ENCODE peak calls at places on chromosomes 2 and 18, in seven cellular contexts. One of them, this sample, is unnamed.

GRCh38 chr2:26961603-26962184 is 8.7 kb upstream of the MAPRE3 start:
- DNase-seq in SK-N-SH: peak; percentile 88
- DNase-seq in breast epithelium: peak; percentile 85
- DNase-seq in spleen: peak; percentile 90
- DNase-seq in Panc1: peak; percentile 90
- DNase-seq in HCT116: peak; percentile 92
- DNase-seq in stomach: peak; percentile 90
- DNase-seq in this sample: peak; percentile 78

GRCh38 chr2:36729067-36729466 is 32.6 kb downstream of the VIT start:
- DNase-seq in Panc1: no peak
- DNase-seq in SK-N-SH: no peak
- DNase-seq in spleen: no peak
- DNase-seq in HCT116: no peak
- DNase-seq in stomach: no peak
- DNase-seq in breast epithelium: no peak
- DNase-seq in this sample: no peak

GRCh38 chr18:13131241-13131640 is 87.3 kb upstream of the LDLRAD4 start:
- DNase-seq in spleen: no peak
- DNase-seq in SK-N-SH: no peak
- DNase-seq in breast epithelium: no peak
- DNase-seq in stomach: no peak
- DNase-seq in HCT116: no peak
- DNase-seq in Panc1: no peak
- DNase-seq in this sample: no peak

GRCh38 chr2:168239281-168239680 is 8.1 kb downstream of the STK39 start:
- DNase-seq in Panc1: no peak
- DNase-seq in spleen: no peak
- DNase-seq in SK-N-SH: no peak
- DNase-seq in stomach: no peak
- DNase-seq in HCT116: no peak
- DNase-seq in breast epithelium: no peak
- DNase-seq in this sample: no peak

GRCh38 chr18:286515-287310 is 18.9 kb upstream of the THOC1 start:
- DNase-seq in HCT116: no peak
- DNase-seq in stomach: no peak
- DNase-seq in SK-N-SH: peak; percentile 21
- DNase-seq in Panc1: no peak
- DNase-seq in breast epithelium: no peak
- DNase-seq in spleen: no peak
- DNase-seq in this sample: no peak

GRCh38 chr2:20604957-20605381 is 45.9 kb downstream of the HS1BP3 start:
- DNase-seq in spleen: peak; percentile 25
- DNase-seq in stomach: no peak
- DNase-seq in breast epithelium: peak; percentile 37
- DNase-seq in SK-N-SH: no peak
- DNase-seq in HCT116: no peak
- DNase-seq in Panc1: no peak
- DNase-seq in this sample: peak; percentile 68

GRCh38 chr18:9766076-9766481 is 58.0 kb downstream of the RAB31 start:
- DNase-seq in HCT116: no peak
- DNase-seq in breast epithelium: no peak
- DNase-seq in Panc1: no peak
- DNase-seq in stomach: no peak
- DNase-seq in SK-N-SH: no peak
- DNase-seq in spleen: no peak
- DNase-seq in this sample: no peak

GRCh38 chr2:108314586-108315296 is 26.0 kb downstream of the SULT1C2 start:
- DNase-seq in HCT116: no peak
- DNase-seq in stomach: no peak
- DNase-seq in breast epithelium: no peak
- DNase-seq in Panc1: no peak
- DNase-seq in SK-N-SH: no peak
- DNase-seq in spleen: no peak
- DNase-seq in this sample: no peak

GRCh38 chr2:41962912-41963652 is 84.7 kb upstream of the PKDCC start:
- DNase-seq in Panc1: no peak
- DNase-seq in stomach: no peak
- DNase-seq in spleen: no peak
- DNase-seq in breast epithelium: no peak
- DNase-seq in HCT116: no peak
- DNase-seq in SK-N-SH: no peak
- DNase-seq in this sample: no peak

GRCh38 chr2:75549401-75550253 is 11.1 kb downstream of the EVA1A start:
- DNase-seq in HCT116: no peak
- DNase-seq in Panc1: no peak
- DNase-seq in stomach: no peak
- DNase-seq in spleen: no peak
- DNase-seq in SK-N-SH: no peak
- DNase-seq in breast epithelium: no peak
- DNase-seq in this sample: no peak

DNA sequence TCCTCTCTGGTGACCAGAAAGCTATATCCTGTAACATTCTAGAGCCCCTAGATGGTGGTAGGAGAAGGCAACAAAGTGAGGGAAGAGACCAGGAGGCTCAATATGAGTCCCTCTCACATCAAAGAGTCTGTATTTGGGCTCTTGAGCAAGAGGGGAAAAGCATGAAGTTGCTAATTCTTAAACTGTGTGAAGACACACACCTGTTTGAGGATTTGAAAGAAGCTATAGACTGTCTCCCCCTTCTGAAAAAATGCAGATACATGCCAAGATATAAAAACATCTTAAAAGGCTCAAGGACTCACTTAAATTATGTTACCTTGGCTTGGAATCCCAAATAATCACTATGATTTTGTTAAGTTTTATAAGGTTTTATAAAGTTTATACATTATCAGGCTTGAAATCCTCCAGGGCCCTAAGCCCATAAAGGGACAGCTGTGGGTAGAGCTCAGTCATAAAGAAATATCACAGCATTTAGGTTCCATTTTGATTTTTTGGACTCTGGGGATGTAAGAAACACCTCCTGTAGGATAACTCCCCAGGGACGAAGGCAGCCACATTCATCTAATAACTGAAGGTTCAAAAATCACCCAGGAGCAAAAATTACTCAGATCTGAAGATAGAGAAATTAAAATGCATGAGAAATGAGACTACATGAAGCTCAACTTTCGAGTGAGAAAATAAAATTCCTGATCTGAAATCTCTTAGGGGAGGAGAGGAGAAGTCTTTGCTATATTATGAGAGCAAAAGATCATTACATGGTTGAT is 136.1 kb upstream of the LGALSL start:
- DNase-seq in stomach: no peak
- DNase-seq in HCT116: no peak
- DNase-seq in Panc1: no peak
- DNase-seq in SK-N-SH: no peak
- DNase-seq in breast epithelium: no peak
- DNase-seq in spleen: no peak
- DNase-seq in this sample: no peak
- H3K27me3 ChIP-seq in stomach: no peaks in the 10 kb centered on the region
- H3K27me3 ChIP-seq in HCT116: no peaks in the 10 kb centered on the region
- H3K27me3 ChIP-seq in Panc1: peaks cover 20% of the 10 kb centered on the region
- H3K27me3 ChIP-seq in SK-N-SH: peaks cover 7% of the 10 kb centered on the region
- H3K27me3 ChIP-seq in breast epithelium: no peaks in the 10 kb centered on the region
- H3K27me3 ChIP-seq in spleen: no peaks in the 10 kb centered on the region
- H3K27me3 ChIP-seq in this sample: no peaks in the 10 kb centered on the region

DNA sequence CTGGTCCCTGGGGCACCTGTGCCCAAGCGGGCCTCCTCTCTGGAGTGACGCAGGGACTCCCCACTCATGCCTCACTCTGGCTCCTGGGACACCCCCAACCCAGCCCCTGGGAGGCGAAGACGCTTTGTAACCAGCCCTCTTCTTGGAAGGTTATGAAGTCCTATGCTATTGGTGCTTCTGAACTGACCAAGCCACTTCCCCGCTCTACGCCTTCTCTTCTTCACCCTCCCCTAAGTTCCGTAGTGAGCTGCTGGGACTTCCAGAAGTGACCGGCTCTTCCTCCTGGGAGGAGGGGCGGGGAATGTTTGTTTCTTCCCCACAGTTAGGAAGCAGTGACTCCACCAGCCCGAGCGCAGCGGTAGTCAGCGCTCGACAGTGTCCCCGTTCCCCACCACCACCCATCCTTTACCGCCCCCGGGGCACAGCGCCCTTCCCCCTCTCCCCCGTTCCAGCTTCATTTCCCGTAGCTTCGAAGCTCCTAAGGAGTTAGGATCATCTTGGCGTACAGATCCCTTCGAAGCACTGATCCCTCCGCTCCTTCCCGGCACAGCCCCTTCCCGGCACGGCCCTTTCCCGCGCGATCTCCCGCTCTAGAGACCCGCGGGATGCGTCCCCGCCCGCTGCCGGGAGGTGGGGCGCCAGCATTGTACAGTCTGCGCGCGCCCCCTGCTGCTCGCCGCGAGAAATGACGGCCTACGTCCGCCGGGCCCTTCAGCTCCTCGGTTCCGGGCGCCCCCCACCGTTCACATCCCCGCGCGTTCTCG is 25.3 kb upstream of the NOTO start:
- DNase-seq in breast epithelium: peak; percentile 89
- DNase-seq in spleen: peak; percentile 97
- DNase-seq in HCT116: peak; percentile 57
- DNase-seq in stomach: peak; percentile 93
- DNase-seq in SK-N-SH: peak; percentile 97
- DNase-seq in Panc1: peak; percentile 33
- DNase-seq in this sample: peak; percentile 86
- TF ChIP-seq POLR2AphosphoS5 in breast epithelium: peak; percentile 23
- TF ChIP-seq POLR2AphosphoS5 in spleen: peak; percentile 29
- TF ChIP-seq POLR2AphosphoS5 in HCT116: no peak
- TF ChIP-seq POLR2AphosphoS5 in stomach: peak; percentile 27
- TF ChIP-seq POLR2AphosphoS5 in SK-N-SH: no peak
- TF ChIP-seq POLR2AphosphoS5 in Panc1: no peak
- TF ChIP-seq POLR2AphosphoS5 in this sample: peak; percentile 54

DNA sequence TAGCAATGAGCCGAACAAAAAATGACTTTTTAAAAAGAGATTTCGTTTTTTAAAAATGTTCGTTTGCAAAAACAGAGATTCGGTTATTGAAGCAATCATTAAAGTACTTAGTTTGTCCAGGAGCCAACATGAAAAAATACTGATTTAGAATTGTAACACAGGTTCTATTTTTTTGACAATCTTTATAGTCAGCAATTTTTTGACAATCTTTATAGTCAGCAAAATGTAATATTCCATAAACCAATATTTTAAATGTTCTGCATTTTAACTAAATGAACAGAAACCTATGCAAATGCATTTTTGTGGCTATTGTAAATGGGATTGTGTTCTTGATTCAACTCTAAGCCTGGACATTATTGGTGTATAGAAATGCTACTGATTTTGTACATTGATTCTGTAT is 161.8 kb downstream of the DSEL start:
- DNase-seq in SK-N-SH: no peak
- DNase-seq in breast epithelium: no peak
- DNase-seq in stomach: no peak
- DNase-seq in Panc1: no peak
- DNase-seq in HCT116: no peak
- DNase-seq in spleen: no peak
- DNase-seq in this sample: no peak
- H3K4me1 ChIP-seq in SK-N-SH: peaks cover 2% of the 10 kb centered on the region
- H3K4me1 ChIP-seq in breast epithelium: no peaks in the 10 kb centered on the region
- H3K4me1 ChIP-seq in stomach: no peaks in the 10 kb centered on the region
- H3K4me1 ChIP-seq in Panc1: no peaks in the 10 kb centered on the region
- H3K4me1 ChIP-seq in HCT116: no peaks in the 10 kb centered on the region
- H3K4me1 ChIP-seq in spleen: no peaks in the 10 kb centered on the region
- H3K4me1 ChIP-seq in this sample: no peaks in the 10 kb centered on the region

DNA sequence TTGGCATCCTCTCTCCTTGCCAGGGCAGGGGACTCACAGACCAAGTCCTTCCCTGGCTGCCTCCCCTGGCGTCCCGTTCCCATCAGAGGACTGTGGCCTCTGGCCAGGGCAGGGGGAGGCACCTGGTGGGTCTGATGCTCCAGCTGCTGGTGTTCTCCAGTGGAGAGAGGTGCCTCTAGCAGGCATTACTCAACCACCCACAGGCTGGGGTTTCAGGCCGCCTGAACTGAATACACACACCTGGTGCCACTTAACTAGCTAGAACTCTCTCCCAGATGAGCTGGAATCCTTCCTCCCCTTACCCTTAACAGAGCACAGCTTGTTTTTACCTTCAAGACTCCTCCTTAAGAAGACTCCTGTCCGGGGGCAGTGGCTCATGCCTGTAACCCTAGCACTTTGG is 37.7 kb upstream of the CNGA3 start:
- DNase-seq in breast epithelium: no peak
- DNase-seq in stomach: no peak
- DNase-seq in SK-N-SH: no peak
- DNase-seq in spleen: no peak
- DNase-seq in Panc1: no peak
- DNase-seq in HCT116: no peak
- DNase-seq in this sample: no peak
- H3K27me3 ChIP-seq in breast epithelium: peaks cover 9% of the 10 kb centered on the region
- H3K27me3 ChIP-seq in stomach: no peaks in the 10 kb centered on the region
- H3K27me3 ChIP-seq in SK-N-SH: no peaks in the 10 kb centered on the region
- H3K27me3 ChIP-seq in spleen: peaks cover 26% of the 10 kb centered on the region
- H3K27me3 ChIP-seq in Panc1: peaks cover 24% of the 10 kb centered on the region
- H3K27me3 ChIP-seq in HCT116: no peaks in the 10 kb centered on the region
- H3K27me3 ChIP-seq in this sample: no peaks in the 10 kb centered on the region

DNA sequence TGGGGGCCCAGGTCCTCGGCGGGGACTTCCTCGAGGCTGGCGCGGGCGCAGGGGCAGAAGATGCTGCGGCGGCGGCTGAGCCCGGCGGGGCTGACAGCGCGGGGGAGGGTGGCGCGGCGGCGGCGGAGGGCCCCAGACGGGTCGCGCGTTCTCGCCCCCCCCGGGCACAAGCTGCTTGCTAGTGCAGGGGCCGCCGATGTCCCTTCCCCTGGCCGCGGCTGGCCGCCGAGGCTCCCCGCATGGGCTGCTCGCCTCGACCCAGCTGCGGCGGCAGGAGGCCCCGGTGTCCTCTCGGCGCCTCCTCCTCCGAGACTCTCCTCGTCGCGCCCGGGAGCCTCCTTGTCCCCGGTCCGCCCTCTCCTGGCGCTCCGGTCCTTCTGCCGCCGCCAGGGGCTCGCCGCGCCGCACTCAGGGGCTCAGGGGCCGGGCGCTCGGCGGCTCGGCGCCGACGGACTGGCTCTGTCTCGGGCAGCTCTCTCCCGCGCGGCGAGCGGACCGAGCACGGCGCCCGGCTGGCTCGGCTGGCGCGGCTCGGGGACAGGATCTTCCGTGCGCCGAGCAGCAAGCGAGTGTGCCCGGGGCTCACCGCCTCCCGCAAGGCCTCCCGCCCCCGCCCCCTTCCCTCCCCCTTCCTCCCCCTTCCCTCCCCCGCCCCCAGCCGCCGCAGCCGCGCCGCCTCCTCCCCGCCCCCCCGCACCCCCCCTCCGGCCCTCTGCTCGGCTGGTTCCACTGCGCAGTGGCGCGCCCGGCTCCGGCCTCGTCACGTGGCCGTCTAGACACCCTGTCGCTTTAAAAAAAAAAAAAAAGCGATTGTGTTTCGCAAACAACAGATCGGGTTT is 902 bp upstream of the SMAD7 start:
- DNase-seq in spleen: peak; percentile 95
- DNase-seq in breast epithelium: peak; percentile 87
- DNase-seq in stomach: peak; percentile 90
- DNase-seq in SK-N-SH: peak; percentile 92
- DNase-seq in HCT116: no peak
- DNase-seq in Panc1: no peak
- DNase-seq in this sample: peak; percentile 85
- TF ChIP-seq POLR2AphosphoS5 in spleen: peak; percentile 82
- TF ChIP-seq POLR2AphosphoS5 in breast epithelium: no peak
- TF ChIP-seq POLR2AphosphoS5 in stomach: peak; percentile 94
- TF ChIP-seq POLR2AphosphoS5 in SK-N-SH: peak; percentile 52
- TF ChIP-seq POLR2AphosphoS5 in HCT116: peak; percentile 35
- TF ChIP-seq POLR2AphosphoS5 in Panc1: no peak
- TF ChIP-seq POLR2AphosphoS5 in this sample: no peak

DNA sequence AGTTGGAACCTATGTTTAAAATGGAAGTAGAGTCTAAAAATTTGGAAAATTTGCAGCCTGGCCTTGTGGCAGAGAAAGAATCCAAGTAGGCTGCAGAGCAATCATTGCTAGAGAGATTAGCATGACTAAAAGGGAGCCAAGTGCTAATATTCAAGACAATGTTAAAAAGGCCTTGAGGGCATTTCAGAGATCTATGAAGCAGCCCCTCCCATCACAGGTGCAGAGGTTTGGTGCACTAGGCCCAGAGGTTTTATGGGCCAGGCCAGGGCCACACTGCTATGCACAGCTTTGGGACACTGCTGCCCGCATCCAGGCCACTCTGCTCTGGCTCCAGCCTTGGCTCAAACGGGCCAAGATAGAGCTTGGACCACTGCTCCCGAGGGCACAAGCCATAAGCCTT is 6.7 kb upstream of the IL1A start:
- DNase-seq in spleen: no peak
- DNase-seq in breast epithelium: no peak
- DNase-seq in SK-N-SH: no peak
- DNase-seq in Panc1: no peak
- DNase-seq in stomach: no peak
- DNase-seq in HCT116: no peak
- DNase-seq in this sample: no peak
- H3K4me1 ChIP-seq in spleen: peaks cover 9% of the 10 kb centered on the region
- H3K4me1 ChIP-seq in breast epithelium: no peaks in the 10 kb centered on the region
- H3K4me1 ChIP-seq in SK-N-SH: no peaks in the 10 kb centered on the region
- H3K4me1 ChIP-seq in Panc1: no peaks in the 10 kb centered on the region
- H3K4me1 ChIP-seq in stomach: no peaks in the 10 kb centered on the region
- H3K4me1 ChIP-seq in HCT116: no peaks in the 10 kb centered on the region
- H3K4me1 ChIP-seq in this sample: no peaks in the 10 kb centered on the region

This sample was measured in prostate gland.